ENCODE peak calls at places on chromosomes 1 and 21, in four cellular contexts. U is fibroblast of pulmonary artery, N is HCT116, R is fibroblast of lung. K is an unnamed sample.

GRCh38 chr1:210262167-210262896 is 29.7 kb downstream of the SERTAD4 start:
- DNase-seq in U (peak), N (no peak), R (peak), K (peak)

GRCh38 chr1:176167210-176167609 is 39.9 kb downstream of the COP1 start:
- DNase-seq in N (no peak), R (no peak), U (no peak), K (no peak)

GRCh38 chr1:68291763-68292384 is 59.6 kb upstream of the WLS start:
- DNase-seq in R (peak), N (no peak), U (peak), K (peak)

GRCh38 chr1:214520544-214521165 is 30.7 kb downstream of the PTPN14 start:
- DNase-seq in U (no peak), R (no peak), N (no peak), K (no peak)

GRCh38 chr1:71638081-71638766 is 557.4 kb upstream of the ZRANB2 start:
- DNase-seq in N (no peak), U (peak), R (peak), K (peak)

GRCh38 chr1:18854331-18855025 is 5.0 kb downstream of the TAS1R2 start:
- DNase-seq in N (no peak), U (no peak), R (no peak), K (no peak)

GRCh38 chr21:33643658-33644311 is 1.5 kb downstream of the ITSN1 start:
- DNase-seq in U (peak), R (peak), N (no peak), K (peak)

GRCh38 chr21:41453761-41454160 is 27.7 kb downstream of the MX1 start:
- DNase-seq in U (no peak), N (no peak), R (no peak), K (no peak)

GRCh38 chr1:201721131-201722049 is 107.6 kb upstream of the IPO9 start:
- DNase-seq in R (peak), N (no peak), U (peak), K (peak)

GRCh38 chr1:179754031-179754624 is 11.0 kb downstream of the FAM163A start:
- DNase-seq in N (no peak), R (peak), U (peak), K (peak)

GRCh38 chr1:190597361-190597760 is 119.7 kb upstream of the BRINP3 start:
- DNase-seq in R (no peak), U (no peak), N (no peak), K (no peak)

GRCh38 chr1:231357831-231358354 is 19.8 kb downstream of the SPRTN start:
- DNase-seq in R (peak), U (peak), N (peak), K (peak)

GRCh38 chr1:174875306-174875705 is 124.4 kb upstream of the CACYBP start:
- DNase-seq in R (no peak), N (no peak), U (no peak), K (no peak)

GRCh38 chr1:174874337-174875053 is 125.3 kb upstream of the CACYBP start:
- DNase-seq in N (no peak), U (no peak), R (no peak), K (no peak)

GRCh38 chr1:174872615-174873058 is 127.1 kb upstream of the CACYBP start:
- DNase-seq in R (peak), N (no peak), U (peak), K (no peak)

GRCh38 chr1:174870319-174870718 is 129.4 kb upstream of the CACYBP start:
- DNase-seq in R (no peak), U (no peak), N (no peak), K (no peak)

DNA sequence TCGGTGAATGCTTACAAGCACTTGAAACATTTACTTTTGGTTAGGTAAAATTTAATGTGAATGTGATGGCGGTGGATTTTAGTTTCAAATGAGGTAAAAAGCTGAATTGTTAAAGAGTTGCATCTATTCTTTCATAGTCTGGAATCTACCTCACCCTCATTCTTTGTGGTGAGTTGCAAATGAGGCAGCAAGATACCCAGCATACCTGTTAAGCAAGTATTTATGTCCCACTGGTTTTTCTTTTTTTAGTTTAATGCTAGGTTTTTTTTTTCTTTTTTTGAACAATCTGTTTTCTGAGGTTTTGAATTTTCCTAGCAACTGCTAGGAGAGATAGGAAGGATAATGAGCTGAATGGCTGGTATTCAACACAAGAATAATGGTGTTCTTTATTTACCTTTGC is 127.9 kb upstream of the CACYBP start:
- DNase-seq in U (no peak), R (peak), N (no peak), K (no peak)
- H3K4me3 ChIP-seq in U (no peak), R (no peak), N (no peak), K (no peak)

GRCh38 chr21:42833439-42833815 is 45.9 kb downstream of the WDR4 start:
- DNase-seq in U (no peak), R (no peak), N (peak), K (no peak)
- TF ChIP-seq CTCF in U (no peak), R (no peak), N (peak), K (no peak)

GRCh38 chr21:20998886-20999285 is 677 bp downstream of the NCAM2 start:
- DNase-seq in N (no peak), R (no peak), U (no peak), K (peak)
- H3K4me3 ChIP-seq in N (no peak), R (peak), U (peak), K (peak)

GRCh38 chr1:237873487-237873927 is 17.2 kb downstream of the ZP4 start:
- DNase-seq in N (no peak), R (peak), U (peak), K (peak)
- TF ChIP-seq CTCF in N (no peak), R (no peak), U (no peak), K (no peak)

DNA sequence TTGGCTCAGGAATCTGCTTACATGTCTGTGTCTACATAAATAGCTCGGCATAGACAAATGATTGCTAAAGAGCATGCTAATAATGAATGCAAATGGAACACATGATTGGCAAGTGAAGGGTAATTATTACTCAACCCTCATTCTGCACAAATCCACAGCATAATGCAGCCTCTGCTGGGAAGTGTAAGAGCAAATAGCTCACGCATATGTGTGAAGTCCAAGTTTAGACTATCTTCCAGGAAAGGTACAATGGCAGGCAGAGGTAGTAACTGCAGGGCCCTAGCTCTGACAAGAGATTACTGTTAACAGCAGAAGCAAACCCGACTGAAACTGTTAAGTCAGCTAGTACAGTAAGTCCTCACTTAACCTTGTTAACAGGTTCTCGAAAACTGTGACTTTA is 7.0 kb upstream of the IL6R start:
- DNase-seq in R (no peak), U (no peak), N (no peak), K (no peak)
- H3K4me3 ChIP-seq in R (no peak), U (no peak), N (no peak), K (no peak)

GRCh38 chr1:116465845-116466685 is 93.0 kb downstream of the ATP1A1 start:
- DNase-seq in U (no peak), N (no peak), R (no peak), K (no peak)
- TF ChIP-seq CTCF in U (no peak), N (no peak), R (no peak), K (no peak)

GRCh38 chr1:24643362-24644346 is 552 bp downstream of the SRRM1 start:
- DNase-seq in U (no peak), N (no peak), R (peak), K (peak)
- H3K4me3 ChIP-seq in U (peak), N (peak), R (peak), K (peak)

DNA sequence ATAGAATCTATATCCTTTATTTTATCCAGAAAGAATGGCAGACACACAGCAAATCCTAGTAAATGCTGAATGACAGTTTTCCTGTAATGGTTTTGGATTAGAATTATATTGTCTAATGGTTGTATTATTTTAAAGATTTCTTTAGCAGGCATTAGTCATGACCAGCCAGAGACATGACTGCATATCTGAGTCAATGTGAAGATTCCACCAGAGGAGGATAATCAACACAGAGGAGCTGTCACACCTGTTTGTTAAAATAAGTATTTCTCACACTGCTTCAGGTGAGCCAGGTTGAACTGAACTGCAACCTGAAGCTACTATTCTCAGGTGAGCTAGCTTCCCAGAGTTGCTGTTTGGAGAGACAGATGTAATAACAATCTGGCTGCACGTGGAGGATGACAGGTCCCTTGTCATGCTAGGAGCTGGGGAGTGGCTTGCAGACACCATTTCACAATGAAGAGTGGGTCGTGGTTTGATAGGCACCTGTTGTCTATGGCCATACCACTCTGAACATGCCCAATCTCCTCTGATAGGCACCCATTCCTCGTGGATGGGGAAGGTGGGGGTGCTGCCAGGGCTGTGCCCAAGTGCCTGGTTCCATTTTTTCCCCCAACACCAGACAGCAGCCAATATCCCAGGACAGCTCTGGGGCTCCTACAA is 94.3 kb downstream of the KCNJ6 start:
- DNase-seq in N (no peak), U (no peak), R (no peak), K (peak)
- TF ChIP-seq CTCF in N (no peak), U (no peak), R (no peak), K (no peak)

GRCh38 chr1:14003552-14003951 is 303.6 kb downstream of the PRDM2 start:
- DNase-seq in R (no peak), U (no peak), N (no peak), K (no peak)
- H3K4me3 ChIP-seq in R (no peak), U (no peak), N (no peak), K (no peak)

DNA sequence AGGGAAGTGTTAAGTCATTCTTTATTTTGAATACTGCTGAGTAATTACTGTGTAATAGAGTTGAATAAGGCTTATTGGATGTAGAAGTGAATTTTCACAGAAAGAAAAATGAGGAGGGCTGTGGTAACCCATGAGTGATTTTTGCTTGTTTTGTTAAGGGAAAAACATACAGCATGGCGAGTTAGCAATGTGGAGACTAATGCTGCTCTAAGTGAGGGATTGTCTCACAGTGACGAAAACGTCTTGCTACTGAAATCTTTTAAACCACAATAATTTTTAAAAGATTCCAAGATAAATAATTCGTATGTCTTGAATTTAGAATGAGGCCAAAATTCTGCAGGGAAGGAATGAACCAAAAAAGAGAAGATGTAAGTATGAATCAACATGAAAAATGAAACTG is 16.2 kb upstream of the PLA2G4A start:
- DNase-seq in R (peak), N (no peak), U (peak), K (peak)
- TF ChIP-seq CTCF in R (no peak), N (no peak), U (no peak), K (no peak)